ENCODE peak calls at places on chromosomes 4 and X, in nine cellular contexts. Z is GM12864, N is fibroblast of lung, R is testis, T is cardiac fibroblast, X is HFF-Myc, F is colonic mucosa, V is prostate gland, K is bronchial epithelial cell. D is an unnamed sample.

GRCh38 chr4:10783351-10783750 is 98.8 kb upstream of the CLNK start:
- DNase-seq in Z (no peak), N (peak), R (peak), T (peak), X (peak), F (no peak), V (no peak), K (peak), D (no peak)

GRCh38 chrX:150200820-150201287 is 162.3 kb upstream of the MAMLD1 start:
- DNase-seq in Z (peak), N (peak), R (peak), T (peak), X (peak), F (no peak), V (no peak), K (peak), D (peak)

GRCh38 chrX:7294483-7294882 is 146.5 kb upstream of the PUDP start:
- DNase-seq in Z (no peak), N (no peak), R (no peak), T (peak), X (no peak), F (no peak), V (no peak), K (peak), D (no peak)

GRCh38 chr4:108466936-108467902 is 153.2 kb upstream of the RPL34 start:
- DNase-seq in Z (peak), N (peak), R (no peak), T (peak), X (peak), F (no peak), V (no peak), K (peak), D (peak)

GRCh38 chrX:152177052-152177451 is 38.7 kb upstream of the MAGEA10 start:
- DNase-seq in Z (no peak), N (no peak), R (no peak), T (no peak), X (no peak), F (no peak), V (no peak), K (no peak), D (no peak)

GRCh38 chrX:17613979-17614572 is 123.2 kb upstream of the SCML1 start:
- DNase-seq in Z (no peak), N (peak), R (no peak), T (no peak), X (no peak), F (no peak), V (no peak), K (peak), D (no peak)

GRCh38 chr4:39754309-39754708 is 56.4 kb downstream of the UBE2K start:
- DNase-seq in Z (no peak), N (no peak), R (no peak), T (no peak), X (no peak), F (no peak), V (no peak), K (no peak), D (no peak)

GRCh38 chr4:183635737-183636136 is 23.2 kb downstream of the RWDD4 start:
- DNase-seq in Z (no peak), N (peak), R (peak), T (no peak), X (no peak), F (no peak), V (no peak), K (no peak), D (no peak)

GRCh38 chr4:144948009-144948408 is 150.0 kb downstream of the ANAPC10 start:
- DNase-seq in Z (no peak), N (no peak), R (peak), T (no peak), X (no peak), F (no peak), V (no peak), K (no peak), D (no peak)

GRCh38 chrX:72121381-72121780 is 10.3 kb downstream of the RTL5 start:
- DNase-seq in Z (no peak), N (peak), R (peak), T (peak), X (peak), F (peak), V (peak), K (peak), D (no peak)

GRCh38 chrX:31237189-31237588 is 165.3 kb upstream of the FTHL17 start:
- DNase-seq in Z (no peak), N (no peak), R (no peak), T (no peak), X (no peak), F (no peak), V (no peak), K (no peak), D (no peak)

GRCh38 chr4:150579591-150580234 is 2.2 kb upstream of the MAB21L2 start:
- DNase-seq in Z (no peak), N (peak), R (peak), T (peak), X (no peak), F (no peak), V (no peak), K (no peak), D (no peak)

GRCh38 chr4:129145222-129145730 is 49.3 kb downstream of the C4orf33 start:
- DNase-seq in Z (no peak), N (no peak), R (no peak), T (no peak), X (no peak), F (no peak), V (no peak), K (no peak), D (no peak)

GRCh38 chrX:47515941-47516649 is 33.1 kb upstream of the ZNF41 start:
- DNase-seq in Z (no peak), N (peak), R (no peak), T (peak), X (no peak), F (no peak), V (no peak), K (peak), D (no peak)

GRCh38 chrX:3129256-3129655 is 88.0 kb downstream of the ARSF start:
- DNase-seq in Z (no peak), N (peak), R (no peak), T (peak), X (peak), F (no peak), V (no peak), K (peak), D (no peak)

GRCh38 chr4:119211856-119212250 is 660 bp upstream of the USP53 start:
- DNase-seq in Z (no peak), N (no peak), R (no peak), T (no peak), X (no peak), F (no peak), V (no peak), K (no peak), D (no peak)

GRCh38 chr4:76799139-76799538 is 98.8 kb downstream of the SOWAHB start:
- DNase-seq in Z (no peak), N (no peak), R (no peak), T (no peak), X (no peak), F (no peak), V (no peak), K (no peak), D (no peak)

GRCh38 chr4:31545755-31546154 is 825.6 kb downstream of the PCDH7 start:
- DNase-seq in Z (no peak), N (no peak), R (no peak), T (no peak), X (no peak), F (no peak), V (no peak), K (peak), D (no peak)

GRCh38 chr4:36573441-36573840 is 292.0 kb downstream of the DTHD1 start:
- DNase-seq in Z (no peak), N (no peak), R (no peak), T (no peak), X (no peak), F (no peak), V (no peak), K (no peak), D (peak)

GRCh38 chr4:88646528-88647280 is 50.9 kb downstream of the NAP1L5 start:
- DNase-seq in Z (no peak), N (no peak), R (no peak), T (no peak), X (no peak), F (no peak), V (no peak), K (peak), D (no peak)

GRCh38 chr4:32858971-32859370 is 2138.8 kb downstream of the PCDH7 start:
- DNase-seq in Z (no peak), N (peak), R (no peak), T (peak), X (peak), F (no peak), V (no peak), K (peak), D (no peak)

GRCh38 chr4:96355414-96355813 is 515.5 kb downstream of the PDHA2 start:
- DNase-seq in Z (no peak), N (no peak), R (peak), T (no peak), X (no peak), F (no peak), V (no peak), K (no peak), D (no peak)

GRCh38 chr4:155960522-155960921 is 6.9 kb upstream of the CTSO start:
- DNase-seq in Z (no peak), N (peak), R (no peak), T (peak), X (no peak), F (no peak), V (no peak), K (peak), D (no peak)

GRCh38 chr4:69930768-69931167 is at the start of gene CSN1S1:
- DNase-seq in Z (no peak), N (no peak), R (no peak), T (no peak), X (no peak), F (no peak), V (no peak), K (no peak), D (no peak)

GRCh38 chr4:57605374-57605773 is 495.2 kb upstream of the IGFBP7 start:
- DNase-seq in Z (no peak), N (no peak), R (no peak), T (no peak), X (no peak), F (no peak), V (no peak), K (no peak), D (no peak)

GRCh38 chr4:132313852-132314251 is 835.2 kb upstream of the PCDH10 start:
- DNase-seq in Z (no peak), N (no peak), R (no peak), T (no peak), X (no peak), F (no peak), V (no peak), K (no peak), D (no peak)

GRCh38 chr4:28233758-28234157 is 1373.1 kb downstream of the STIM2 start:
- DNase-seq in Z (no peak), N (no peak), R (no peak), T (no peak), X (no peak), F (no peak), V (no peak), K (no peak), D (no peak)

GRCh38 chrX:1215123-1215823 is 2.8 kb upstream of the CRLF2 start:
- DNase-seq in Z (no peak), N (no peak), R (no peak), T (no peak), X (no peak), F (no peak), V (no peak), K (no peak), D (peak)

GRCh38 chr4:99968330-99968729 is 18.3 kb upstream of the H2AZ1 start:
- DNase-seq in Z (no peak), N (peak), R (no peak), T (peak), X (no peak), F (no peak), V (no peak), K (peak), D (no peak)

GRCh38 chr4:82770607-82771006 is 28.0 kb downstream of the SCD5 start:
- DNase-seq in Z (no peak), N (no peak), R (no peak), T (no peak), X (no peak), F (no peak), V (no peak), K (no peak), D (no peak)

GRCh38 chrX:20038966-20039365 is 48.1 kb upstream of the BCLAF3 start:
- DNase-seq in Z (no peak), N (no peak), R (no peak), T (no peak), X (no peak), F (no peak), V (no peak), K (peak), D (no peak)

GRCh38 chr4:8595237-8596087 is 2.9 kb downstream of the CPZ start:
- DNase-seq in Z (no peak), N (no peak), R (no peak), T (peak), X (no peak), F (no peak), V (no peak), K (no peak), D (no peak)

GRCh38 chr4:8596891-8597290 is 4.3 kb downstream of the CPZ start:
- DNase-seq in Z (no peak), N (no peak), R (no peak), T (no peak), X (no peak), F (no peak), V (no peak), K (no peak), D (no peak)

GRCh38 chr4:8593268-8594096 is 917 bp downstream of the CPZ start:
- DNase-seq in Z (no peak), N (no peak), R (no peak), T (no peak), X (no peak), F (no peak), V (no peak), K (no peak), D (no peak)

GRCh38 chr4:8592366-8593267 is at the start of gene CPZ:
- DNase-seq in Z (no peak), N (peak), R (peak), T (no peak), X (no peak), F (no peak), V (no peak), K (no peak), D (no peak)

GRCh38 chr4:8594097-8595038 is 1.8 kb downstream of the CPZ start:
- DNase-seq in Z (peak), N (peak), R (peak), T (peak), X (peak), F (peak), V (peak), K (peak), D (peak)
- TF ChIP-seq CTCF in Z (peak), N (peak), R (peak), T (peak), X (peak), F (peak), V (peak), K (peak), D (peak)

DNA sequence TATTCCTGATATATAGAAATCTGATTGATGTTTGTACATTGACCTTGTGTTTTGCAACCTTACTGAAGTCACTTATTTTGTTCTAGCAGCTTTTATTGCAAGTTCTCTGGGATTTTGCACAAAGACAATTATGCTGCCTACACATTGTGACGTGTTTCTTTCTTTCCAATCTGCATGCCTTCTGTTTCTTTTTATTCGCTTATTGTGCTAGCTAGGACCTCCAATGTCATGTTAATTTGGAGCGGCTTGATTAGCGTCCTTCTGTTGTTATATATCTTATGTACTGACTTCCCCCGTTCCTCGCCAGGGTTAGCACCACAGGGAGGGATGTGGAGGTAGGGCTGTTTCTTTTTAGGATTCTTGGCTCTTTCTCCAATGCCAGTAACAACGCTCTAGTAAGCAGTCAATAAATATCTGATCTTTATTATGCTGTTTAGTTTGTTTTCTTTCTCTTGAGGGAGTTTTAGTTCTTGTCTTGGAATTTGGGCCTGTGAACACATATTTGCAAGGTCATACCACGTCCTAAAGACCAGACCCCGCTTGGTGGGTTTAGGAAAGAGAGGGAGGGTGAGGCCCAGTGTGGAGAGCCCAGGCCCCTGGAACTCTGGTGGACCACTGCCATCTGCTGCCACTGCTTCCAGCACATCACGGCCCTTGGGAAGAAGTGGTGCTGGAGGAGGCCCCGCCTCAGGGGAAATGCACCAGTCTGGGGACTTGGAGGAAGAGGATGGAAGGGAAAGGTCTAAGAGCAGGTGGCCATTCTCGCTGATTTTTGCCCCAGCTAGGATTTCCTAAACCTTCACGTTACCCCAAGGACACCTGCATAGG is 129.1 kb downstream of the TRIML1 start:
- DNase-seq in Z (no peak), N (no peak), R (no peak), T (no peak), X (no peak), F (no peak), V (no peak), K (no peak), D (no peak)
- TF ChIP-seq CTCF in Z (no peak), N (no peak), R (no peak), T (no peak), X (no peak), F (no peak), V (no peak), K (no peak), D (no peak)

GRCh38 chrX:40012800-40013682 is 84.7 kb downstream of the BCOR start:
- DNase-seq in Z (no peak), N (peak), R (peak), T (peak), X (no peak), F (peak), V (peak), K (peak), D (peak)
- TF ChIP-seq CTCF in Z (no peak), N (no peak), R (no peak), T (no peak), X (no peak), F (no peak), V (no peak), K (no peak), D (no peak)

DNA sequence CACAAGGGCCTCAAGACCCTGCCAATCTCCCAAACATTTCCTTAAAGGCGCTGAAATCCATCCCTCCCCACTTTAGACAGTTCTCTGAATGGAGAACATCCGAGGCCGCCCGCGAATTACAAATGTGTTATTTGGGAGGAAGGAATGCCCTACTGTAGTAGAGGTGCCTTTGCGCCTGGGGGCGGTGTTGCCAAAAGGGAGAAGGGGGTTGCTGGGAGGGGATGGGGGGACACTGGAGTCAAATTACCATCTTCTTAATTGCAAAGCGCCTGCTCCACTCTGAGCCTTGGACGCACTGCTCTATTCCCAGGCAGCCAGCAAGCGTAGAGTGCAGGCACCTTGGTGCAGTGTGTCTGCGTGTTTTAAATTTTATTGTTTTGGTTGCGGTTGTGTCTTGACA is 2.7 kb downstream of the TMEM255A start:
- DNase-seq in Z (no peak), N (no peak), R (no peak), T (no peak), X (no peak), F (no peak), V (no peak), K (no peak), D (no peak)
- TF ChIP-seq CTCF in Z (no peak), N (no peak), R (no peak), T (no peak), X (no peak), F (no peak), V (no peak), K (no peak), D (no peak)